ENCODE peak calls at places on chromosomes 13 and 19, in ten cellular contexts. One of them, this sample, is unnamed.

GRCh38 chr19:50897191-50897607 is 14.0 kb downstream of the KLK4 start:
- DNase-seq in left ventricle myocardium inferior: no peak
- DNase-seq in suprapubic skin: no peak
- DNase-seq in cardiac fibroblast: no peak
- DNase-seq in bronchial epithelial cell: no peak
- DNase-seq in Peyer's patch: no peak
- DNase-seq in tibial artery: no peak
- DNase-seq in choroid plexus epithelial cell: no peak
- DNase-seq in colonic mucosa: no peak
- DNase-seq in astrocyte of the spinal cord: no peak
- DNase-seq in this sample: no peak

GRCh38 chr13:98675837-98676236 is 76.6 kb downstream of the SLC15A1 start:
- DNase-seq in left ventricle myocardium inferior: no peak
- DNase-seq in suprapubic skin: no peak
- DNase-seq in cardiac fibroblast: no peak
- DNase-seq in bronchial epithelial cell: no peak
- DNase-seq in Peyer's patch: no peak
- DNase-seq in tibial artery: no peak
- DNase-seq in choroid plexus epithelial cell: no peak
- DNase-seq in colonic mucosa: no peak
- DNase-seq in astrocyte of the spinal cord: no peak
- DNase-seq in this sample: no peak

GRCh38 chr13:65584126-65584525 is 1646.0 kb downstream of the PCDH9 start:
- DNase-seq in left ventricle myocardium inferior: no peak
- DNase-seq in suprapubic skin: no peak
- DNase-seq in cardiac fibroblast: no peak
- DNase-seq in bronchial epithelial cell: no peak
- DNase-seq in Peyer's patch: no peak
- DNase-seq in tibial artery: no peak
- DNase-seq in choroid plexus epithelial cell: no peak
- DNase-seq in colonic mucosa: no peak
- DNase-seq in astrocyte of the spinal cord: no peak
- DNase-seq in this sample: no peak

GRCh38 chr19:11649941-11650340 is 52.7 kb downstream of the ZNF627 start:
- DNase-seq in left ventricle myocardium inferior: no peak
- DNase-seq in suprapubic skin: no peak
- DNase-seq in cardiac fibroblast: peak
- DNase-seq in bronchial epithelial cell: no peak
- DNase-seq in Peyer's patch: no peak
- DNase-seq in tibial artery: no peak
- DNase-seq in choroid plexus epithelial cell: no peak
- DNase-seq in colonic mucosa: no peak
- DNase-seq in astrocyte of the spinal cord: no peak
- DNase-seq in this sample: no peak

GRCh38 chr13:50130686-50131051 is 115.4 kb downstream of the KCNRG start:
- DNase-seq in left ventricle myocardium inferior: peak
- DNase-seq in suprapubic skin: no peak
- DNase-seq in cardiac fibroblast: peak
- DNase-seq in bronchial epithelial cell: peak
- DNase-seq in Peyer's patch: peak
- DNase-seq in tibial artery: peak
- DNase-seq in choroid plexus epithelial cell: peak
- DNase-seq in colonic mucosa: peak
- DNase-seq in astrocyte of the spinal cord: peak
- DNase-seq in this sample: no peak

GRCh38 chr13:109784590-109785140 is 1.7 kb downstream of the IRS2 start:
- DNase-seq in left ventricle myocardium inferior: peak
- DNase-seq in suprapubic skin: no peak
- DNase-seq in cardiac fibroblast: peak
- DNase-seq in bronchial epithelial cell: no peak
- DNase-seq in Peyer's patch: peak
- DNase-seq in tibial artery: peak
- DNase-seq in choroid plexus epithelial cell: peak
- DNase-seq in colonic mucosa: peak
- DNase-seq in astrocyte of the spinal cord: peak
- DNase-seq in this sample: no peak

GRCh38 chr19:49126575-49126974 is 7.2 kb downstream of the PPFIA3 start:
- DNase-seq in left ventricle myocardium inferior: no peak
- DNase-seq in suprapubic skin: no peak
- DNase-seq in cardiac fibroblast: no peak
- DNase-seq in bronchial epithelial cell: no peak
- DNase-seq in Peyer's patch: no peak
- DNase-seq in tibial artery: no peak
- DNase-seq in choroid plexus epithelial cell: no peak
- DNase-seq in colonic mucosa: no peak
- DNase-seq in astrocyte of the spinal cord: no peak
- DNase-seq in this sample: no peak

GRCh38 chr13:21852043-21852442 is 181.2 kb downstream of the FGF9 start:
- DNase-seq in left ventricle myocardium inferior: no peak
- DNase-seq in suprapubic skin: no peak
- DNase-seq in cardiac fibroblast: no peak
- DNase-seq in bronchial epithelial cell: peak
- DNase-seq in Peyer's patch: no peak
- DNase-seq in tibial artery: no peak
- DNase-seq in choroid plexus epithelial cell: no peak
- DNase-seq in colonic mucosa: no peak
- DNase-seq in astrocyte of the spinal cord: no peak
- DNase-seq in this sample: no peak

GRCh38 chr19:3068071-3068470 is 5.8 kb upstream of the TLE5 start:
- DNase-seq in left ventricle myocardium inferior: no peak
- DNase-seq in suprapubic skin: no peak
- DNase-seq in cardiac fibroblast: no peak
- DNase-seq in bronchial epithelial cell: no peak
- DNase-seq in Peyer's patch: no peak
- DNase-seq in tibial artery: peak
- DNase-seq in choroid plexus epithelial cell: no peak
- DNase-seq in colonic mucosa: no peak
- DNase-seq in astrocyte of the spinal cord: no peak
- DNase-seq in this sample: no peak

GRCh38 chr19:34559045-34559444 is 77.5 kb downstream of the WTIP start:
- DNase-seq in left ventricle myocardium inferior: no peak
- DNase-seq in suprapubic skin: no peak
- DNase-seq in cardiac fibroblast: no peak
- DNase-seq in bronchial epithelial cell: no peak
- DNase-seq in Peyer's patch: no peak
- DNase-seq in tibial artery: no peak
- DNase-seq in choroid plexus epithelial cell: no peak
- DNase-seq in colonic mucosa: no peak
- DNase-seq in astrocyte of the spinal cord: no peak
- DNase-seq in this sample: no peak

GRCh38 chr13:26965058-26965380 is 204.4 kb upstream of the GPR12 start:
- DNase-seq in left ventricle myocardium inferior: no peak
- DNase-seq in suprapubic skin: no peak
- DNase-seq in cardiac fibroblast: no peak
- DNase-seq in bronchial epithelial cell: no peak
- DNase-seq in Peyer's patch: peak
- DNase-seq in tibial artery: no peak
- DNase-seq in choroid plexus epithelial cell: no peak
- DNase-seq in colonic mucosa: no peak
- DNase-seq in astrocyte of the spinal cord: no peak
- DNase-seq in this sample: no peak

GRCh38 chr13:30133554-30133912 is 173.8 kb downstream of the KATNAL1 start:
- DNase-seq in left ventricle myocardium inferior: no peak
- DNase-seq in suprapubic skin: no peak
- DNase-seq in cardiac fibroblast: no peak
- DNase-seq in bronchial epithelial cell: no peak
- DNase-seq in Peyer's patch: peak
- DNase-seq in tibial artery: no peak
- DNase-seq in choroid plexus epithelial cell: no peak
- DNase-seq in colonic mucosa: peak
- DNase-seq in astrocyte of the spinal cord: no peak
- DNase-seq in this sample: no peak

GRCh38 chr19:35955881-35956634 is 19.9 kb downstream of the LRFN3 start:
- DNase-seq in left ventricle myocardium inferior: no peak
- DNase-seq in suprapubic skin: no peak
- DNase-seq in cardiac fibroblast: no peak
- DNase-seq in bronchial epithelial cell: no peak
- DNase-seq in Peyer's patch: no peak
- DNase-seq in tibial artery: no peak
- DNase-seq in choroid plexus epithelial cell: no peak
- DNase-seq in colonic mucosa: no peak
- DNase-seq in astrocyte of the spinal cord: no peak
- DNase-seq in this sample: no peak

GRCh38 chr19:6677924-6678689 is 8.1 kb upstream of the TNFSF14 start:
- DNase-seq in left ventricle myocardium inferior: no peak
- DNase-seq in suprapubic skin: no peak
- DNase-seq in cardiac fibroblast: peak
- DNase-seq in bronchial epithelial cell: no peak
- DNase-seq in Peyer's patch: no peak
- DNase-seq in tibial artery: no peak
- DNase-seq in choroid plexus epithelial cell: peak
- DNase-seq in colonic mucosa: peak
- DNase-seq in astrocyte of the spinal cord: no peak
- DNase-seq in this sample: no peak

DNA sequence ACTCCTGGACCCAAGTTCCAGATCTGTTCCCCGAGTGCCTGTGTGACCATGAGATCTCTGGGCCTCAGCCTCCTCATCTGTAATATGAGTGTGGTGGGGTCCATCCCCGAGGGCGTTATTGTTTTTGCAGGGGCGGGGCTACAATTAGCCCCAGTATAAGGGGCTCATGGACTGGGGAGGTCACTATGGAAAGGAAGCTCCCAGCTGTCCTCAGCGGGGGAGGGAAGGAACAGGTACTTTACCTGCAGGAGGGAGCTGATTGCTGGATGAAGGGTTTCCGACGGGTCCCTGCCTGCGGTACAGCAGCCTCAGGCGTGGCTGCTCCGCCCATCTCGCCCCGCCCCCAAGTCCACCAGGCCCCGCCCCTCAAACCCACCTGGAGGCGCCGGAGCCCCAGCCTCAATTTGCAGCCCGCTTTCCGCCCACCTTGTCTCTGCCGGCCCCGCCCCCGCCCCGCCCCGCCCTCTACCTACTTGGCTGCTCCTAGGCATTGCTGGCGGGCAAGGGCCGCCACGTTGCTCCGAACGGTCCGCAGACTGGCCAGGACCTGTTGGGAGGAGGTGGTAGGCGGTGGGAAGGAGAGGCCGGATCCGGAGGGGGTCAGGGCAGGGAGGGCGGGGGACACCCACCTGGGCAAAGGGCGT is 5.5 kb downstream of the PDE4C start:
- DNase-seq in left ventricle myocardium inferior: no peak
- DNase-seq in suprapubic skin: no peak
- DNase-seq in cardiac fibroblast: no peak
- DNase-seq in bronchial epithelial cell: no peak
- DNase-seq in Peyer's patch: no peak
- DNase-seq in tibial artery: no peak
- DNase-seq in choroid plexus epithelial cell: no peak
- DNase-seq in colonic mucosa: no peak
- DNase-seq in astrocyte of the spinal cord: no peak
- DNase-seq in this sample: no peak
- H3K4me3 ChIP-seq in left ventricle myocardium inferior: no peak
- H3K4me3 ChIP-seq in suprapubic skin: no peak
- H3K4me3 ChIP-seq in cardiac fibroblast: no peak
- H3K4me3 ChIP-seq in bronchial epithelial cell: no peak
- H3K4me3 ChIP-seq in Peyer's patch: no peak
- H3K4me3 ChIP-seq in tibial artery: no peak
- H3K4me3 ChIP-seq in choroid plexus epithelial cell: no peak
- H3K4me3 ChIP-seq in colonic mucosa: no peak
- H3K4me3 ChIP-seq in astrocyte of the spinal cord: no peak
- H3K4me3 ChIP-seq in this sample: no peak

GRCh38 chr19:45467456-45468158 is at the start of gene FOSB:
- DNase-seq in left ventricle myocardium inferior: peak
- DNase-seq in suprapubic skin: peak
- DNase-seq in cardiac fibroblast: peak
- DNase-seq in bronchial epithelial cell: peak
- DNase-seq in Peyer's patch: peak
- DNase-seq in tibial artery: peak
- DNase-seq in choroid plexus epithelial cell: peak
- DNase-seq in colonic mucosa: peak
- DNase-seq in astrocyte of the spinal cord: peak
- DNase-seq in this sample: peak
- H3K4me3 ChIP-seq in left ventricle myocardium inferior: peak
- H3K4me3 ChIP-seq in suprapubic skin: peak
- H3K4me3 ChIP-seq in cardiac fibroblast: peak
- H3K4me3 ChIP-seq in bronchial epithelial cell: peak
- H3K4me3 ChIP-seq in Peyer's patch: peak
- H3K4me3 ChIP-seq in tibial artery: peak
- H3K4me3 ChIP-seq in choroid plexus epithelial cell: peak
- H3K4me3 ChIP-seq in colonic mucosa: peak
- H3K4me3 ChIP-seq in astrocyte of the spinal cord: peak
- H3K4me3 ChIP-seq in this sample: peak

GRCh38 chr13:67228031-67228430 is 2.1 kb downstream of the PCDH9 start:
- DNase-seq in left ventricle myocardium inferior: no peak
- DNase-seq in suprapubic skin: no peak
- DNase-seq in cardiac fibroblast: no peak
- DNase-seq in bronchial epithelial cell: no peak
- DNase-seq in Peyer's patch: no peak
- DNase-seq in tibial artery: no peak
- DNase-seq in choroid plexus epithelial cell: peak
- DNase-seq in colonic mucosa: no peak
- DNase-seq in astrocyte of the spinal cord: no peak
- DNase-seq in this sample: no peak

GRCh38 chr13:67228909-67229308 is 1.2 kb downstream of the PCDH9 start:
- DNase-seq in left ventricle myocardium inferior: no peak
- DNase-seq in suprapubic skin: no peak
- DNase-seq in cardiac fibroblast: no peak
- DNase-seq in bronchial epithelial cell: no peak
- DNase-seq in Peyer's patch: no peak
- DNase-seq in tibial artery: no peak
- DNase-seq in choroid plexus epithelial cell: peak
- DNase-seq in colonic mucosa: no peak
- DNase-seq in astrocyte of the spinal cord: peak
- DNase-seq in this sample: no peak

GRCh38 chr13:67226686-67227085 is 3.5 kb downstream of the PCDH9 start:
- DNase-seq in left ventricle myocardium inferior: no peak
- DNase-seq in suprapubic skin: no peak
- DNase-seq in cardiac fibroblast: no peak
- DNase-seq in bronchial epithelial cell: no peak
- DNase-seq in Peyer's patch: no peak
- DNase-seq in tibial artery: no peak
- DNase-seq in choroid plexus epithelial cell: no peak
- DNase-seq in colonic mucosa: no peak
- DNase-seq in astrocyte of the spinal cord: no peak
- DNase-seq in this sample: no peak

GRCh38 chr13:67225252-67226159 is 4.6 kb downstream of the PCDH9 start:
- DNase-seq in left ventricle myocardium inferior: no peak
- DNase-seq in suprapubic skin: no peak
- DNase-seq in cardiac fibroblast: no peak
- DNase-seq in bronchial epithelial cell: no peak
- DNase-seq in Peyer's patch: no peak
- DNase-seq in tibial artery: no peak
- DNase-seq in choroid plexus epithelial cell: no peak
- DNase-seq in colonic mucosa: no peak
- DNase-seq in astrocyte of the spinal cord: no peak
- DNase-seq in this sample: no peak

GRCh38 chr13:67227131-67227983 is 2.8 kb downstream of the PCDH9 start:
- DNase-seq in left ventricle myocardium inferior: no peak
- DNase-seq in suprapubic skin: no peak
- DNase-seq in cardiac fibroblast: no peak
- DNase-seq in bronchial epithelial cell: no peak
- DNase-seq in Peyer's patch: no peak
- DNase-seq in tibial artery: no peak
- DNase-seq in choroid plexus epithelial cell: no peak
- DNase-seq in colonic mucosa: no peak
- DNase-seq in astrocyte of the spinal cord: no peak
- DNase-seq in this sample: no peak
- H3K4me3 ChIP-seq in left ventricle myocardium inferior: peak
- H3K4me3 ChIP-seq in suprapubic skin: no peak
- H3K4me3 ChIP-seq in cardiac fibroblast: no peak
- H3K4me3 ChIP-seq in bronchial epithelial cell: no peak
- H3K4me3 ChIP-seq in Peyer's patch: no peak
- H3K4me3 ChIP-seq in tibial artery: no peak
- H3K4me3 ChIP-seq in choroid plexus epithelial cell: peak
- H3K4me3 ChIP-seq in colonic mucosa: no peak
- H3K4me3 ChIP-seq in astrocyte of the spinal cord: peak
- H3K4me3 ChIP-seq in this sample: no peak

GRCh38 chr13:35917252-35917941 is 213.8 kb downstream of the DCLK1 start:
- DNase-seq in left ventricle myocardium inferior: no peak
- DNase-seq in suprapubic skin: no peak
- DNase-seq in cardiac fibroblast: no peak
- DNase-seq in bronchial epithelial cell: no peak
- DNase-seq in Peyer's patch: no peak
- DNase-seq in tibial artery: no peak
- DNase-seq in choroid plexus epithelial cell: peak
- DNase-seq in colonic mucosa: no peak
- DNase-seq in astrocyte of the spinal cord: peak
- DNase-seq in this sample: no peak
- H3K4me3 ChIP-seq in left ventricle myocardium inferior: peak
- H3K4me3 ChIP-seq in suprapubic skin: peak
- H3K4me3 ChIP-seq in cardiac fibroblast: no peak
- H3K4me3 ChIP-seq in bronchial epithelial cell: no peak
- H3K4me3 ChIP-seq in Peyer's patch: no peak
- H3K4me3 ChIP-seq in tibial artery: peak
- H3K4me3 ChIP-seq in choroid plexus epithelial cell: peak
- H3K4me3 ChIP-seq in colonic mucosa: no peak
- H3K4me3 ChIP-seq in astrocyte of the spinal cord: no peak
- H3K4me3 ChIP-seq in this sample: no peak